ENCODE peak calls at places on chromosomes 12 and 14, in five cellular contexts. One of them, this sample, is unnamed.

GRCh38 chr12:98352835-98353234 is 162.6 kb upstream of the TMPO start:
- DNase-seq in NCI-H1092 treated with DMSO at 0.1 percent for 48 hours: no peak
- DNase-seq in T1000: peak; percentile 45
- DNase-seq in IMR-90: no peak
- DNase-seq in endothelial cell: no peak
- DNase-seq in this sample: no peak

GRCh38 chr12:65615091-65615490 is 209.2 kb upstream of the HMGA2 start:
- DNase-seq in IMR-90: peak; percentile 98
- DNase-seq in T1000: no peak
- DNase-seq in NCI-H1092 treated with DMSO at 0.1 percent for 48 hours: no peak
- DNase-seq in endothelial cell: no peak
- DNase-seq in this sample: no peak

GRCh38 chr14:34460841-34461240 is 1.2 kb downstream of the SPTSSA start:
- DNase-seq in T1000: no peak
- DNase-seq in IMR-90: peak; percentile 77
- DNase-seq in NCI-H1092 treated with DMSO at 0.1 percent for 48 hours: no peak
- DNase-seq in endothelial cell: no peak
- DNase-seq in this sample: no peak

GRCh38 chr14:91714805-91715204 is 17.1 kb downstream of the CATSPERB start:
- DNase-seq in NCI-H1092 treated with DMSO at 0.1 percent for 48 hours: no peak
- DNase-seq in IMR-90: no peak
- DNase-seq in T1000: no peak
- DNase-seq in endothelial cell: no peak
- DNase-seq in this sample: no peak

GRCh38 chr12:2813573-2814185 is 1.2 kb downstream of the ITFG2 start:
- DNase-seq in IMR-90: peak; percentile 69
- DNase-seq in NCI-H1092 treated with DMSO at 0.1 percent for 48 hours: peak; percentile 81
- DNase-seq in T1000: peak; percentile 28
- DNase-seq in endothelial cell: peak; percentile 52
- DNase-seq in this sample: peak; percentile 61

GRCh38 chr12:98669751-98670150 is 24.7 kb downstream of the APAF1 start:
- DNase-seq in T1000: no peak
- DNase-seq in endothelial cell: no peak
- DNase-seq in IMR-90: no peak
- DNase-seq in NCI-H1092 treated with DMSO at 0.1 percent for 48 hours: no peak
- DNase-seq in this sample: no peak

GRCh38 chr14:58865520-58866281 is 227.9 kb downstream of the DACT1 start:
- DNase-seq in T1000: no peak
- DNase-seq in IMR-90: peak; percentile 78
- DNase-seq in endothelial cell: no peak
- DNase-seq in NCI-H1092 treated with DMSO at 0.1 percent for 48 hours: no peak
- DNase-seq in this sample: no peak

GRCh38 chr12:97177482-97177881 is 270.4 kb downstream of the NEDD1 start:
- DNase-seq in endothelial cell: no peak
- DNase-seq in T1000: peak; percentile 84
- DNase-seq in IMR-90: no peak
- DNase-seq in NCI-H1092 treated with DMSO at 0.1 percent for 48 hours: no peak
- DNase-seq in this sample: peak; percentile 4

GRCh38 chr14:38257500-38257899 is 1.6 kb upstream of the CLEC14A start:
- DNase-seq in NCI-H1092 treated with DMSO at 0.1 percent for 48 hours: no peak
- DNase-seq in IMR-90: peak; percentile 45
- DNase-seq in T1000: no peak
- DNase-seq in endothelial cell: no peak
- DNase-seq in this sample: no peak

GRCh38 chr14:99596071-99596627 is 7.9 kb downstream of the CCDC85C start:
- DNase-seq in NCI-H1092 treated with DMSO at 0.1 percent for 48 hours: no peak
- DNase-seq in endothelial cell: peak; percentile 31
- DNase-seq in T1000: no peak
- DNase-seq in IMR-90: no peak
- DNase-seq in this sample: no peak